ENCODE peak calls at places on chromosomes 13 and 19, in seven cellular contexts. One of them, this sample, is unnamed.

GRCh38 chr19:29831686-29832085 is 19.9 kb downstream of the CCNE1 start:
- DNase-seq in kidney: no peak
- DNase-seq in mucosa of descending colon: no peak
- DNase-seq in neural progenitor cell: no peak
- DNase-seq in fibroblast of lung: no peak
- DNase-seq in stomach: no peak
- DNase-seq in ovary: no peak
- DNase-seq in this sample: no peak

GRCh38 chr19:10419646-10420443 is 493 bp upstream of the PDE4A start:
- DNase-seq in kidney: peak; percentile 77
- DNase-seq in mucosa of descending colon: no peak
- DNase-seq in neural progenitor cell: peak; percentile 95
- DNase-seq in fibroblast of lung: peak; percentile 50
- DNase-seq in stomach: no peak
- DNase-seq in ovary: no peak
- DNase-seq in this sample: no peak

GRCh38 chr19:33373701-33374405 is at the start of gene CEBPG:
- DNase-seq in kidney: peak; percentile 87
- DNase-seq in mucosa of descending colon: peak; percentile 65
- DNase-seq in neural progenitor cell: peak; percentile 73
- DNase-seq in fibroblast of lung: peak; percentile 72
- DNase-seq in stomach: peak; percentile 55
- DNase-seq in ovary: peak; percentile 74
- DNase-seq in this sample: no peak

GRCh38 chr19:10748924-10749434 is 31.1 kb downstream of the DNM2 start:
- DNase-seq in kidney: peak; percentile 94
- DNase-seq in mucosa of descending colon: peak; percentile 86
- DNase-seq in neural progenitor cell: no peak
- DNase-seq in fibroblast of lung: no peak
- DNase-seq in stomach: peak; percentile 97
- DNase-seq in ovary: no peak
- DNase-seq in this sample: peak; percentile 95

GRCh38 chr13:51731759-51732158 is 72.2 kb downstream of the DHRS12 start:
- DNase-seq in kidney: no peak
- DNase-seq in mucosa of descending colon: no peak
- DNase-seq in neural progenitor cell: no peak
- DNase-seq in fibroblast of lung: peak; percentile 83
- DNase-seq in stomach: no peak
- DNase-seq in ovary: no peak
- DNase-seq in this sample: no peak

GRCh38 chr19:33668968-33669367 is 47.2 kb downstream of the CHST8 start:
- DNase-seq in kidney: no peak
- DNase-seq in mucosa of descending colon: no peak
- DNase-seq in neural progenitor cell: no peak
- DNase-seq in fibroblast of lung: no peak
- DNase-seq in stomach: no peak
- DNase-seq in ovary: no peak
- DNase-seq in this sample: no peak

GRCh38 chr13:39602614-39603366 is at the start of gene LHFPL6:
- DNase-seq in kidney: peak; percentile 95
- DNase-seq in mucosa of descending colon: peak; percentile 72
- DNase-seq in neural progenitor cell: peak; percentile 90
- DNase-seq in fibroblast of lung: peak; percentile 80
- DNase-seq in stomach: peak; percentile 73
- DNase-seq in ovary: peak; percentile 86
- DNase-seq in this sample: peak; percentile 87

GRCh38 chr19:873084-874019 is 13.9 kb downstream of the CFD start:
- DNase-seq in kidney: peak; percentile 89
- DNase-seq in mucosa of descending colon: peak; percentile 77
- DNase-seq in neural progenitor cell: peak; percentile 62
- DNase-seq in fibroblast of lung: peak; percentile 64
- DNase-seq in stomach: no peak
- DNase-seq in ovary: no peak
- DNase-seq in this sample: no peak

GRCh38 chr19:46970815-46971214 is 48.8 kb upstream of the NPAS1 start:
- DNase-seq in kidney: peak; percentile 23
- DNase-seq in mucosa of descending colon: no peak
- DNase-seq in neural progenitor cell: no peak
- DNase-seq in fibroblast of lung: no peak
- DNase-seq in stomach: no peak
- DNase-seq in ovary: no peak
- DNase-seq in this sample: no peak

GRCh38 chr19:17337675-17338439 is 504 bp downstream of the GTPBP3 start:
- DNase-seq in kidney: peak; percentile 84
- DNase-seq in mucosa of descending colon: no peak
- DNase-seq in neural progenitor cell: peak; percentile 63
- DNase-seq in fibroblast of lung: no peak
- DNase-seq in stomach: no peak
- DNase-seq in ovary: peak; percentile 56
- DNase-seq in this sample: no peak

GRCh38 chr19:7342143-7342542 is 6.6 kb upstream of the ARHGEF18 start:
- DNase-seq in kidney: no peak
- DNase-seq in mucosa of descending colon: no peak
- DNase-seq in neural progenitor cell: no peak
- DNase-seq in fibroblast of lung: no peak
- DNase-seq in stomach: no peak
- DNase-seq in ovary: no peak
- DNase-seq in this sample: no peak

GRCh38 chr13:91375119-91375729 is 23.2 kb upstream of the GPC5 start:
- DNase-seq in kidney: no peak
- DNase-seq in mucosa of descending colon: no peak
- DNase-seq in neural progenitor cell: no peak
- DNase-seq in fibroblast of lung: peak; percentile 30
- DNase-seq in stomach: no peak
- DNase-seq in ovary: no peak
- DNase-seq in this sample: no peak

GRCh38 chr13:32636711-32637110 is 50.5 kb downstream of the PDS5B start:
- DNase-seq in kidney: no peak
- DNase-seq in mucosa of descending colon: no peak
- DNase-seq in neural progenitor cell: peak; percentile 59
- DNase-seq in fibroblast of lung: no peak
- DNase-seq in stomach: no peak
- DNase-seq in ovary: no peak
- DNase-seq in this sample: no peak
- TF ChIP-seq CTCF in kidney: no peak
- TF ChIP-seq CTCF in mucosa of descending colon: no peak
- TF ChIP-seq CTCF in neural progenitor cell: no peak
- TF ChIP-seq CTCF in fibroblast of lung: no peak
- TF ChIP-seq CTCF in stomach: no peak
- TF ChIP-seq CTCF in ovary: no peak
- TF ChIP-seq CTCF in this sample: no peak

DNA sequence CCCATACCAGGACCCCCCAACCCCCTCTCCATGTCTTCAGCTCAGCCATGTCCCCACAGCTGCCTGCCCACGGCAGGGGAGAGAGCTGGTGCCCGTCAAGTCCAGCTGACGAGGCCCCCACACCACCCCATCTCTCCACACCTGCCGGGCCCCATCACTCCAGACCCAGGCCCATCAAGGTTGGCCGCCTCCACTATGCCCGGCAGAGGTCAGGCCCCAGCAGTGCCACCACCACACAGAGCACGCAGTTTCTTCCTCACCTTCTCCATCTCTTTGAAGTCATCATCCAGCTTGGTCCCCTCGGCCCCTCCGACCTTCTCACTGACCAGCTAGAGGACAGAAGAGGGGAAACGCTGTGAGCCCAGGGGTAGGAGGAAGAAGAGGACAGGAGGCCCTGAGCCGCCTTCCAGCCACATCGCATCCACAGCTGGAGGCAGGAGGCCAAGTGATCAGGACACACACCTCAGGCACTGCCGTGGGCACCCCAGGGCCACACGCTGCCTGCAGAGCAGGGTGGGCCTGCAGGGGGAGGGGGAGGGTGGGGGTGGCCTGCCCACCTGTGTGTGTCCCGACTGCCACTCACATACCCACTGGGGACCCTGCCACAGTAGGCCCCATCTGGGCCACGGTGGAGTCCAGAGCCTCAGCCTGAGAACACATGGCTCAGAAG is 23.4 kb downstream of the MPND start:
- DNase-seq in kidney: peak; percentile 71
- DNase-seq in mucosa of descending colon: no peak
- DNase-seq in neural progenitor cell: no peak
- DNase-seq in fibroblast of lung: no peak
- DNase-seq in stomach: no peak
- DNase-seq in ovary: peak; percentile 32
- DNase-seq in this sample: no peak
- H3K4me1 ChIP-seq in kidney: peaks cover 17% of the 10 kb centered on the region
- H3K4me1 ChIP-seq in mucosa of descending colon: peaks cover 34% of the 10 kb centered on the region
- H3K4me1 ChIP-seq in neural progenitor cell: peaks cover 17% of the 10 kb centered on the region
- H3K4me1 ChIP-seq in fibroblast of lung: peaks cover 10% of the 10 kb centered on the region
- H3K4me1 ChIP-seq in stomach: peaks cover 42% of the 10 kb centered on the region
- H3K4me1 ChIP-seq in ovary: peaks cover 26% of the 10 kb centered on the region
- H3K4me1 ChIP-seq in this sample: peaks cover 27% of the 10 kb centered on the region

GRCh38 chr13:19586904-19587634 is 25.7 kb upstream of the TPTE2 start:
- DNase-seq in kidney: no peak
- DNase-seq in mucosa of descending colon: peak; percentile 42
- DNase-seq in neural progenitor cell: no peak
- DNase-seq in fibroblast of lung: peak; percentile 16
- DNase-seq in stomach: peak; percentile 31
- DNase-seq in ovary: no peak
- DNase-seq in this sample: no peak
- H3K4me3 ChIP-seq in kidney: peak overlapping the region; percentile 35
- H3K4me3 ChIP-seq in mucosa of descending colon: no peak overlapping the region
- H3K4me3 ChIP-seq in neural progenitor cell: no peak overlapping the region
- H3K4me3 ChIP-seq in fibroblast of lung: no peak overlapping the region
- H3K4me3 ChIP-seq in stomach: peak overlapping the region; percentile 18
- H3K4me3 ChIP-seq in ovary: no peak overlapping the region
- H3K4me3 ChIP-seq in this sample: no peak overlapping the region

GRCh38 chr13:44739120-44739519 is 163.0 kb upstream of the TSC22D1 start:
- DNase-seq in kidney: no peak
- DNase-seq in mucosa of descending colon: no peak
- DNase-seq in neural progenitor cell: no peak
- DNase-seq in fibroblast of lung: no peak
- DNase-seq in stomach: no peak
- DNase-seq in ovary: no peak
- DNase-seq in this sample: no peak
- TF ChIP-seq CTCF in kidney: no peak
- TF ChIP-seq CTCF in mucosa of descending colon: no peak
- TF ChIP-seq CTCF in neural progenitor cell: peak; percentile 20
- TF ChIP-seq CTCF in fibroblast of lung: no peak
- TF ChIP-seq CTCF in stomach: no peak
- TF ChIP-seq CTCF in ovary: no peak
- TF ChIP-seq CTCF in this sample: no peak

GRCh38 chr19:48967346-48968178 is 2.5 kb downstream of the FTL start:
- DNase-seq in kidney: no peak
- DNase-seq in mucosa of descending colon: no peak
- DNase-seq in neural progenitor cell: no peak
- DNase-seq in fibroblast of lung: peak; percentile 78
- DNase-seq in stomach: no peak
- DNase-seq in ovary: no peak
- DNase-seq in this sample: peak; percentile 62
- H3K4me1 ChIP-seq in kidney: peaks cover 22% of the 10 kb centered on the region
- H3K4me1 ChIP-seq in mucosa of descending colon: peaks cover 27% of the 10 kb centered on the region
- H3K4me1 ChIP-seq in neural progenitor cell: peaks cover 25% of the 10 kb centered on the region
- H3K4me1 ChIP-seq in fibroblast of lung: peaks cover 15% of the 10 kb centered on the region
- H3K4me1 ChIP-seq in stomach: peaks cover 48% of the 10 kb centered on the region
- H3K4me1 ChIP-seq in ovary: peaks cover 10% of the 10 kb centered on the region
- H3K4me1 ChIP-seq in this sample: peaks cover 17% of the 10 kb centered on the region